ENCODE peak calls at places on chromosomes 11 and 22, in five cellular contexts. P is ELR; G is aorta; N is psoas muscle; Q is stimulated activated CD4-positive, alpha-beta T cell treated with anti-CD3 and anti-CD28 coated beads, Interleukin-12 subunit alpha, Interleukin-12 subunit beta, amount 100 ng/mL, for 48 hours. B is an unnamed sample.

GRCh38 chr11:64742087-64742939 is 1.6 kb downstream of the RASGRP2 start:
- DNase-seq in P (peak), G (no peak), N (no peak), Q (no peak), B (no peak)

GRCh38 chr11:66291706-66292542 is at the start of gene TMEM151A:
- DNase-seq in P (no peak), G (no peak), N (no peak), Q (no peak), B (no peak)

GRCh38 chr11:1844221-1845094 is 5.7 kb downstream of the TNNI2 start:
- DNase-seq in P (no peak), G (no peak), N (peak), Q (no peak), B (peak)

GRCh38 chr22:46081036-46081830 is 69.1 kb upstream of the PPARA start:
- DNase-seq in P (peak), G (peak), N (peak), Q (no peak), B (peak)

GRCh38 chr11:43222215-43222614 is 89.6 kb upstream of the API5 start:
- DNase-seq in P (peak), G (no peak), N (no peak), Q (no peak), B (no peak)

GRCh38 chr22:44807915-44808690 is 55.7 kb downstream of the ARHGAP8 start:
- DNase-seq in P (peak), G (no peak), N (no peak), Q (no peak), B (no peak)

GRCh38 chr11:17864478-17864941 is 129.9 kb downstream of the KCNC1 start:
- DNase-seq in P (peak), G (no peak), N (no peak), Q (no peak), B (no peak)

GRCh38 chr11:57349491-57350274 is 11.5 kb downstream of the P2RX3 start:
- DNase-seq in P (peak), G (peak), N (peak), Q (peak), B (peak)

GRCh38 chr11:72781063-72781312 is 12.9 kb downstream of the STARD10 start:
- DNase-seq in P (no peak), G (no peak), N (no peak), Q (no peak), B (no peak)

GRCh38 chr11:115408036-115408911 is 95.9 kb downstream of the CADM1 start:
- DNase-seq in P (no peak), G (no peak), N (no peak), Q (no peak), B (no peak)

GRCh38 chr22:38327805-38328204 is 10.6 kb upstream of the CSNK1E start:
- DNase-seq in P (peak), G (no peak), N (no peak), Q (no peak), B (no peak)

GRCh38 chr22:21044931-21045584 is 688 bp upstream of the LRRC74B start:
- DNase-seq in P (peak), G (peak), N (peak), Q (no peak), B (no peak)

GRCh38 chr11:35822815-35823495 is 120.9 kb upstream of the LDLRAD3 start:
- DNase-seq in P (no peak), G (no peak), N (no peak), Q (no peak), B (no peak)

GRCh38 chr11:80320765-80321164 is 879.9 kb upstream of the TENM4 start:
- DNase-seq in P (no peak), G (no peak), N (no peak), Q (no peak), B (no peak)

GRCh38 chr11:73538381-73538872 is 59.5 kb downstream of the FAM168A start:
- DNase-seq in P (no peak), G (no peak), N (no peak), Q (no peak), B (no peak)